ENCODE peak calls at places on chromosomes 16 and 17, in eight cellular contexts. One of them, this sample, is unnamed.

GRCh38 chr17:48724241-48725004 is 1.4 kb downstream of the PRAC2 start:
- DNase-seq in body of pancreas: peak; percentile 85
- DNase-seq in fibroblast of the conjunctiva: peak; percentile 51
- DNase-seq in T-helper 2 cell: peak; percentile 69
- DNase-seq in brain pericyte: no peak
- DNase-seq in NCI-H1930: no peak
- DNase-seq in EL: peak; percentile 77
- DNase-seq in stimulated activated CD4-positive, alpha-beta T cell treated with anti-CD3 and anti-CD28 coated beads, Interleukin-1b, Interleukin-23, amount 100 ng/mL, for 4 hours: peak; percentile 75
- DNase-seq in this sample: no peak

GRCh38 chr16:4241601-4242270 is at the start of gene SRL:
- DNase-seq in body of pancreas: no peak
- DNase-seq in fibroblast of the conjunctiva: no peak
- DNase-seq in T-helper 2 cell: no peak
- DNase-seq in brain pericyte: no peak
- DNase-seq in NCI-H1930: no peak
- DNase-seq in EL: no peak
- DNase-seq in stimulated activated CD4-positive, alpha-beta T cell treated with anti-CD3 and anti-CD28 coated beads, Interleukin-1b, Interleukin-23, amount 100 ng/mL, for 4 hours: no peak
- DNase-seq in this sample: no peak

GRCh38 chr17:32878211-32878610 is 1.3 kb upstream of the MYO1D start:
- DNase-seq in body of pancreas: peak; percentile 57
- DNase-seq in fibroblast of the conjunctiva: peak; percentile 16
- DNase-seq in T-helper 2 cell: no peak
- DNase-seq in brain pericyte: no peak
- DNase-seq in NCI-H1930: no peak
- DNase-seq in EL: peak; percentile 47
- DNase-seq in stimulated activated CD4-positive, alpha-beta T cell treated with anti-CD3 and anti-CD28 coated beads, Interleukin-1b, Interleukin-23, amount 100 ng/mL, for 4 hours: no peak
- DNase-seq in this sample: no peak

GRCh38 chr16:65905326-65905725 is 461.2 kb upstream of the CDH5 start:
- DNase-seq in body of pancreas: no peak
- DNase-seq in fibroblast of the conjunctiva: no peak
- DNase-seq in T-helper 2 cell: no peak
- DNase-seq in brain pericyte: no peak
- DNase-seq in NCI-H1930: no peak
- DNase-seq in EL: no peak
- DNase-seq in stimulated activated CD4-positive, alpha-beta T cell treated with anti-CD3 and anti-CD28 coated beads, Interleukin-1b, Interleukin-23, amount 100 ng/mL, for 4 hours: no peak
- DNase-seq in this sample: no peak

GRCh38 chr17:64115043-64115698 is 14.8 kb downstream of the ERN1 start:
- DNase-seq in body of pancreas: peak; percentile 71
- DNase-seq in fibroblast of the conjunctiva: no peak
- DNase-seq in T-helper 2 cell: no peak
- DNase-seq in brain pericyte: no peak
- DNase-seq in NCI-H1930: no peak
- DNase-seq in EL: no peak
- DNase-seq in stimulated activated CD4-positive, alpha-beta T cell treated with anti-CD3 and anti-CD28 coated beads, Interleukin-1b, Interleukin-23, amount 100 ng/mL, for 4 hours: no peak
- DNase-seq in this sample: no peak

GRCh38 chr16:68374961-68375660 is 64.3 kb downstream of the PRMT7 start:
- DNase-seq in body of pancreas: no peak
- DNase-seq in fibroblast of the conjunctiva: no peak
- DNase-seq in T-helper 2 cell: no peak
- DNase-seq in brain pericyte: no peak
- DNase-seq in NCI-H1930: no peak
- DNase-seq in EL: no peak
- DNase-seq in stimulated activated CD4-positive, alpha-beta T cell treated with anti-CD3 and anti-CD28 coated beads, Interleukin-1b, Interleukin-23, amount 100 ng/mL, for 4 hours: no peak
- DNase-seq in this sample: no peak

GRCh38 chr17:82926716-82927115 is 86.9 kb upstream of the ZNF750 start:
- DNase-seq in body of pancreas: no peak
- DNase-seq in fibroblast of the conjunctiva: no peak
- DNase-seq in T-helper 2 cell: no peak
- DNase-seq in brain pericyte: no peak
- DNase-seq in NCI-H1930: no peak
- DNase-seq in EL: no peak
- DNase-seq in stimulated activated CD4-positive, alpha-beta T cell treated with anti-CD3 and anti-CD28 coated beads, Interleukin-1b, Interleukin-23, amount 100 ng/mL, for 4 hours: no peak
- DNase-seq in this sample: no peak

GRCh38 chr16:86035906-86036305 is 136.9 kb downstream of the IRF8 start:
- DNase-seq in body of pancreas: no peak
- DNase-seq in fibroblast of the conjunctiva: no peak
- DNase-seq in T-helper 2 cell: no peak
- DNase-seq in brain pericyte: no peak
- DNase-seq in NCI-H1930: no peak
- DNase-seq in EL: no peak
- DNase-seq in stimulated activated CD4-positive, alpha-beta T cell treated with anti-CD3 and anti-CD28 coated beads, Interleukin-1b, Interleukin-23, amount 100 ng/mL, for 4 hours: no peak
- DNase-seq in this sample: no peak

GRCh38 chr17:79168486-79169055 is 93.9 kb downstream of the ENGASE start:
- DNase-seq in body of pancreas: no peak
- DNase-seq in fibroblast of the conjunctiva: no peak
- DNase-seq in T-helper 2 cell: no peak
- DNase-seq in brain pericyte: no peak
- DNase-seq in NCI-H1930: no peak
- DNase-seq in EL: no peak
- DNase-seq in stimulated activated CD4-positive, alpha-beta T cell treated with anti-CD3 and anti-CD28 coated beads, Interleukin-1b, Interleukin-23, amount 100 ng/mL, for 4 hours: no peak
- DNase-seq in this sample: no peak

GRCh38 chr17:7404737-7405412 is 978 bp upstream of the TMEM256 start:
- DNase-seq in body of pancreas: peak; percentile 42
- DNase-seq in fibroblast of the conjunctiva: no peak
- DNase-seq in T-helper 2 cell: peak; percentile 72
- DNase-seq in brain pericyte: no peak
- DNase-seq in NCI-H1930: no peak
- DNase-seq in EL: no peak
- DNase-seq in stimulated activated CD4-positive, alpha-beta T cell treated with anti-CD3 and anti-CD28 coated beads, Interleukin-1b, Interleukin-23, amount 100 ng/mL, for 4 hours: peak; percentile 67
- DNase-seq in this sample: no peak